ENCODE peak calls at places on chromosome 15, in nine cellular contexts. G is GM10248, T is endothelial cell of umbilical vein, B is dorsolateral prefrontal cortex, C is colonic mucosa, I is uterus, Q is AG10803, X is keratinocyte, M is GM13977. E is an unnamed sample.

GRCh38 chr15:76566276-76566675 is 229.7 kb downstream of the ISL2 start:
- DNase-seq in X (no peak), M (no peak), C (no peak), Q (peak), T (no peak), G (no peak), B (no peak), I (no peak), E (no peak)

GRCh38 chr15:36024066-36024465 is 478.1 kb upstream of the DPH6 start:
- DNase-seq in T (no peak), I (peak), M (no peak), X (no peak), Q (peak), B (no peak), G (no peak), C (no peak), E (no peak)

GRCh38 chr15:31494786-31495185 is 168.2 kb downstream of the KLF13 start:
- DNase-seq in C (no peak), T (no peak), X (no peak), Q (no peak), M (no peak), B (no peak), I (no peak), G (no peak), E (no peak)

GRCh38 chr15:64502537-64502936 is 42.2 kb downstream of the ZNF609 start:
- DNase-seq in B (no peak), M (no peak), X (no peak), I (no peak), Q (peak), T (no peak), C (no peak), G (no peak), E (no peak)

GRCh38 chr15:31554261-31554660 is 227.6 kb downstream of the KLF13 start:
- DNase-seq in B (peak), I (peak), T (peak), X (peak), Q (peak), G (no peak), C (no peak), M (no peak), E (no peak)

GRCh38 chr15:85759391-85759790 is 35.3 kb downstream of the KLHL25 start:
- DNase-seq in Q (no peak), I (no peak), T (no peak), M (no peak), G (no peak), B (no peak), C (no peak), X (no peak), E (no peak)

GRCh38 chr15:80636675-80637074 is 58.4 kb upstream of the ABHD17C start:
- DNase-seq in C (peak), X (no peak), Q (no peak), G (no peak), M (no peak), T (peak), B (no peak), I (no peak), E (no peak)

GRCh38 chr15:88166330-88166993 is 90.1 kb downstream of the NTRK3 start:
- DNase-seq in B (no peak), X (no peak), M (no peak), I (no peak), Q (no peak), C (no peak), G (peak), T (no peak), E (peak)

GRCh38 chr15:31383150-31383549 is 56.5 kb downstream of the KLF13 start:
- DNase-seq in G (no peak), T (no peak), M (no peak), Q (no peak), B (no peak), X (no peak), C (no peak), I (no peak), E (no peak)

GRCh38 chr15:80550910-80551265 is 144.2 kb upstream of the ABHD17C start:
- DNase-seq in I (no peak), Q (no peak), G (no peak), C (no peak), T (peak), B (no peak), X (no peak), M (no peak), E (no peak)

GRCh38 chr15:95718441-95718840 is 612.1 kb upstream of the NR2F2 start:
- DNase-seq in B (no peak), G (no peak), M (no peak), Q (no peak), I (peak), C (peak), T (no peak), X (no peak), E (no peak)

GRCh38 chr15:61130945-61131597 is 98.0 kb downstream of the RORA start:
- DNase-seq in I (no peak), C (no peak), B (no peak), T (no peak), Q (no peak), G (no peak), X (no peak), M (no peak), E (no peak)

GRCh38 chr15:89812126-89812846 is 2.4 kb downstream of the ANPEP start:
- DNase-seq in G (no peak), B (no peak), T (no peak), M (no peak), Q (peak), I (no peak), C (peak), X (no peak), E (peak)

GRCh38 chr15:57551717-57552677 is 39.7 kb upstream of the MYZAP start:
- DNase-seq in B (no peak), T (peak), X (no peak), M (no peak), G (no peak), Q (peak), C (no peak), I (no peak), E (no peak)

GRCh38 chr15:38176155-38176554 is 76.5 kb upstream of the SPRED1 start:
- DNase-seq in B (no peak), M (peak), X (no peak), I (no peak), C (no peak), G (peak), T (no peak), Q (peak), E (peak)

GRCh38 chr15:42716125-42716524 is 20.8 kb downstream of the CDAN1 start:
- DNase-seq in X (no peak), T (no peak), C (no peak), B (no peak), I (no peak), M (no peak), G (no peak), Q (no peak), E (no peak)

GRCh38 chr15:79432345-79433311 is 492 bp downstream of the MINAR1 start:
- DNase-seq in G (no peak), B (no peak), Q (peak), X (no peak), M (no peak), T (no peak), I (no peak), C (no peak), E (no peak)

GRCh38 chr15:51312754-51313390 is 25.5 kb downstream of the CYP19A1 start:
- DNase-seq in G (no peak), I (no peak), M (no peak), Q (no peak), T (no peak), X (peak), B (no peak), C (no peak), E (no peak)

GRCh38 chr15:80415331-80415730 is 11.1 kb downstream of the ARNT2 start:
- DNase-seq in T (no peak), I (no peak), B (no peak), X (no peak), Q (no peak), G (no peak), C (no peak), M (no peak), E (no peak)

GRCh38 chr15:84400017-84400740 is 164.6 kb downstream of the GOLGA6L4 start:
- DNase-seq in Q (no peak), I (no peak), X (no peak), B (no peak), T (no peak), M (no peak), G (no peak), C (peak), E (no peak)

GRCh38 chr15:63969652-63970421 is 76.4 kb downstream of the DAPK2 start:
- DNase-seq in T (peak), C (peak), G (no peak), M (no peak), Q (no peak), X (no peak), I (no peak), B (no peak), E (no peak)

GRCh38 chr15:52277575-52277974 is 18.0 kb downstream of the MYO5C start:
- DNase-seq in X (no peak), B (no peak), T (no peak), M (no peak), Q (no peak), C (no peak), I (no peak), G (no peak), E (no peak)

GRCh38 chr15:44676676-44677075 is 13.2 kb upstream of the SPG11 start:
- DNase-seq in T (no peak), B (no peak), G (no peak), C (no peak), Q (no peak), I (no peak), X (no peak), M (no peak), E (no peak)

GRCh38 chr15:81540909-81541308 is 166.9 kb upstream of the TMC3 start:
- DNase-seq in T (no peak), C (no peak), B (no peak), I (no peak), Q (no peak), G (no peak), M (no peak), X (no peak), E (no peak)

GRCh38 chr15:73321496-73322344 is 47.0 kb downstream of the HCN4 start:
- DNase-seq in C (no peak), T (no peak), Q (no peak), B (peak), X (no peak), M (no peak), G (no peak), I (no peak), E (no peak)

GRCh38 chr15:55942332-55942731 is 51.1 kb downstream of the NEDD4 start:
- DNase-seq in I (no peak), C (no peak), B (no peak), X (no peak), G (no peak), Q (no peak), T (peak), M (no peak), E (no peak)

GRCh38 chr15:32677238-32677750 is 35.8 kb downstream of the SCG5 start:
- DNase-seq in B (no peak), G (no peak), Q (no peak), I (no peak), T (no peak), M (no peak), X (no peak), C (no peak), E (no peak)

GRCh38 chr15:67501177-67501835 is 19.6 kb upstream of the C15orf61 start:
- DNase-seq in I (no peak), Q (peak), X (no peak), B (no peak), C (no peak), T (peak), M (peak), G (peak), E (peak)
- TF ChIP-seq CTCF in I (peak), Q (peak), X (no peak), B (peak), C (no peak), T (no peak), M (peak), G (peak), E (peak)

GRCh38 chr15:77784361-77785292 is 151.9 kb upstream of the LINGO1 start:
- DNase-seq in T (peak), I (no peak), G (peak), C (peak), B (no peak), M (peak), Q (peak), X (no peak), E (peak)
- TF ChIP-seq CTCF in T (peak), I (no peak), G (peak), C (peak), B (peak), M (peak), Q (peak), X (peak), E (peak)

GRCh38 chr15:74504418-74504817 is 36.6 kb upstream of the ARID3B start:
- DNase-seq in I (no peak), Q (no peak), T (no peak), B (no peak), X (no peak), C (no peak), M (no peak), G (no peak), E (no peak)

GRCh38 chr15:74500401-74500800 is 39.4 kb upstream of the UBL7 start:
- DNase-seq in X (no peak), T (no peak), I (no peak), M (no peak), G (no peak), Q (no peak), C (no peak), B (no peak), E (no peak)

GRCh38 chr15:74499366-74499765 is 38.4 kb upstream of the UBL7 start:
- DNase-seq in G (no peak), Q (no peak), B (no peak), X (no peak), I (no peak), C (no peak), M (no peak), T (no peak), E (no peak)

GRCh38 chr15:74505837-74506514 is 35.0 kb upstream of the ARID3B start:
- DNase-seq in B (no peak), I (no peak), M (no peak), X (no peak), Q (peak), T (no peak), G (no peak), C (no peak), E (no peak)

DNA sequence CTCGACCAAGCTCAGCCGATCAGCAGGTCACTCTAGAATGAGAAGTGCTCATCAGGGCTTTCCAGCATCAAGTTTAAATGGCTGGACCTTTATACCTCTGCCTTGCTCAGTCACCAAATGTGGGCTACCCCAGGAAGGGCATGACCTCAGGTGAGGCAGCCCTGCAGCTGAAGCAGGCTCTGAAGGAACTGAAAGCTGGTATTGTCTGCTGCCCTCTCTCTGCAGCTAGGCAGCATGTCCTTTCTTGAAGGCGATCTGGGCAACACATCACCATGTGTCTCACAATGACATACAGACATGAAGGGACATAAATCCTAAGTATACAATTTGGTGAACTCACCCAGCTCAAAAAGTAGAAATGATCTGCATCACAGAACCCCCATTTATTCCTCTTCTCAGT is 38.7 kb upstream of the ARID3B start:
- DNase-seq in T (no peak), Q (no peak), G (no peak), M (no peak), X (no peak), I (no peak), B (no peak), C (no peak), E (no peak)
- TF ChIP-seq CTCF in T (no peak), Q (no peak), G (no peak), M (no peak), X (peak), I (no peak), B (no peak), C (no peak), E (no peak)

GRCh38 chr15:47486051-47486450 is 231.3 kb upstream of the SEMA6D start:
- DNase-seq in Q (no peak), B (no peak), I (no peak), C (no peak), T (no peak), G (no peak), X (no peak), M (no peak), E (no peak)
- TF ChIP-seq CTCF in Q (no peak), B (no peak), I (no peak), C (no peak), T (no peak), G (no peak), X (no peak), M (no peak), E (no peak)

GRCh38 chr15:22893081-22893480 is 54.6 kb downstream of the NIPA2 start:
- DNase-seq in M (no peak), Q (no peak), X (no peak), G (no peak), C (no peak), B (no peak), T (no peak), I (no peak), E (no peak)

GRCh38 chr15:22892333-22892732 is 53.9 kb downstream of the NIPA2 start:
- DNase-seq in M (no peak), I (no peak), Q (no peak), G (no peak), C (no peak), X (no peak), T (no peak), B (no peak), E (no peak)

GRCh38 chr15:22893881-22894280 is 55.4 kb downstream of the NIPA2 start:
- DNase-seq in I (no peak), C (no peak), X (no peak), B (no peak), T (no peak), Q (no peak), G (no peak), M (no peak), E (no peak)

GRCh38 chr15:22891426-22892210 is 53.2 kb downstream of the NIPA2 start:
- DNase-seq in I (no peak), T (no peak), B (no peak), M (no peak), G (no peak), X (no peak), Q (no peak), C (no peak), E (no peak)

DNA sequence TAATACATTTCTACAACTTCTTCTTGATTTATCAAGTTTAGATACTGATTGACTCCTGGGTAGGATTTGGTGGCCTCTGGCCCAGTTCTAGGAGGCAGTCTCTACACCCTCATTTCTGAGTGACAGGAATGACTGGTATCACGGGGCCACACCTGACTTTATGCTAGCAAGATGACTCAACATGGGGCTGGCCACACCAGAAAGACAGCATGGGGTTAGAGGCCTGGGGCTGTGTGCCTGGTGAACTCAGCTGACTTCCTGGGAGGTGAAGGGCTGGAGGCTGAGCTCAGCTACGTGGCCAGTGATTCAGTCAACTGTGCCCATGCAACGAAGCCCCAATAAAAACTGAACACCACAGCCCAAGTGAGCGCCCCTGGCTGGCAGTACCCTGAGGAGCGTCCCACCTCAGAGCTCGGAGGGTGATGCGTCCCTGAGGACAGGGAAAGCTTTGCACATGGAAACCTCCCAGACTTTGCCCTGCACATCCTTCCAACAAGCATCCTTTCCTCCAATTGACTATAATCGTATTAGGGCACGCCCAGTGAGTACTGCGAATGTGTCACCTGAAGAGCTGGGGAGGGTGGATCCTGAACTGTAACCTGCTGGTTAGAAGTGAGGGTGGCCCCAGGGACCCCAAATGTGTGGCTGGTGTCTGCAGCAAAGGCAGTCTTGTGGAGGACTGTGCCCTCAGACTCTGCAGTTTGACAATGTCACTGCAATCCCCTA is 57.2 kb downstream of the NIPA2 start:
- DNase-seq in T (no peak), B (no peak), C (peak), X (peak), G (peak), I (no peak), M (peak), Q (no peak), E (no peak)
- TF ChIP-seq CTCF in T (no peak), B (no peak), C (no peak), X (peak), G (no peak), I (no peak), M (no peak), Q (no peak), E (no peak)

GRCh38 chr15:34358948-34359347 is 8.0 kb downstream of the LPCAT4 start:
- DNase-seq in Q (no peak), I (no peak), T (no peak), M (no peak), G (no peak), B (no peak), X (no peak), C (no peak), E (no peak)

GRCh38 chr15:34357653-34358052 is 9.3 kb downstream of the LPCAT4 start:
- DNase-seq in G (no peak), X (no peak), B (no peak), M (no peak), Q (no peak), T (no peak), I (no peak), C (no peak), E (no peak)

GRCh38 chr15:34359416-34359815 is 7.6 kb downstream of the LPCAT4 start:
- DNase-seq in X (no peak), I (no peak), M (no peak), G (no peak), Q (no peak), C (peak), T (no peak), B (no peak), E (peak)

GRCh38 chr15:34360298-34360697 is 6.7 kb downstream of the LPCAT4 start:
- DNase-seq in M (no peak), Q (no peak), X (no peak), G (no peak), T (no peak), B (no peak), C (no peak), I (no peak), E (peak)

GRCh38 chr15:34358367-34358766 is 8.6 kb downstream of the LPCAT4 start:
- DNase-seq in G (no peak), C (no peak), I (no peak), M (no peak), B (no peak), T (no peak), X (no peak), Q (no peak), E (peak)
- TF ChIP-seq CTCF in G (no peak), C (no peak), I (no peak), M (no peak), B (no peak), T (no peak), X (peak), Q (no peak), E (no peak)

GRCh38 chr15:92942706-92943105 is 42.6 kb downstream of the CHD2 start:
- DNase-seq in Q (no peak), G (no peak), I (no peak), T (no peak), C (no peak), M (no peak), X (no peak), B (no peak), E (no peak)
- TF ChIP-seq CTCF in Q (no peak), G (no peak), I (no peak), T (no peak), C (no peak), M (no peak), X (no peak), B (no peak), E (no peak)

GRCh38 chr15:40337597-40337996 is 3.1 kb downstream of the CCDC9B start:
- DNase-seq in X (no peak), G (no peak), B (no peak), Q (no peak), I (peak), M (no peak), T (no peak), C (no peak), E (no peak)

GRCh38 chr15:40338041-40338657 is 2.6 kb downstream of the CCDC9B start:
- DNase-seq in M (peak), X (no peak), C (peak), I (peak), G (peak), Q (peak), T (peak), B (no peak), E (peak)

GRCh38 chr15:40334541-40334940 is 6.2 kb downstream of the CCDC9B start:
- DNase-seq in G (no peak), Q (no peak), I (no peak), B (no peak), C (no peak), T (no peak), X (no peak), M (no peak), E (no peak)

GRCh38 chr15:40334941-40335795 is 5.6 kb downstream of the CCDC9B start:
- DNase-seq in Q (no peak), I (no peak), B (no peak), X (no peak), T (no peak), C (peak), M (no peak), G (no peak), E (no peak)

GRCh38 chr15:40336129-40337122 is 4.3 kb downstream of the CCDC9B start:
- DNase-seq in T (no peak), M (peak), X (no peak), G (peak), C (peak), Q (no peak), I (no peak), B (no peak), E (peak)
- TF ChIP-seq CTCF in T (no peak), M (peak), X (no peak), G (peak), C (no peak), Q (no peak), I (no peak), B (no peak), E (peak)